ENCODE peak calls at places on chromosomes 2 and 18, in four cellular contexts. Q, O, D and Z are unnamed samples.

GRCh38 chr2:69915050-69915945 is at the start of gene MXD1:
- DNase-seq in D (peak; percentile 31), Q (peak; percentile 38), O (peak; percentile 41), Z (no peak)

GRCh38 chr18:11728247-11728646 is 39.2 kb downstream of the GNAL start:
- DNase-seq in D (peak; percentile 9), O (no peak), Q (no peak), Z (peak; percentile 52)

GRCh38 chr2:36373149-36373880 is 17.7 kb downstream of the CRIM1 start:
- DNase-seq in D (no peak), Q (no peak), O (no peak), Z (no peak)

GRCh38 chr2:97774425-97774824 is 61.0 kb downstream of the ZAP70 start:
- DNase-seq in Q (no peak), D (peak; percentile 7), O (peak; percentile 46), Z (peak; percentile 3)

GRCh38 chr18:50849448-50849847 is 29.5 kb upstream of the ME2 start:
- DNase-seq in Q (no peak), D (no peak), O (no peak), Z (no peak)

GRCh38 chr2:152162141-152162540 is 13.4 kb downstream of the STAM2 start:
- DNase-seq in O (no peak), D (no peak), Q (no peak), Z (no peak)

GRCh38 chr2:240912878-240913809 is 7.0 kb downstream of the CROCC2 start:
- DNase-seq in D (no peak), Q (no peak), O (no peak), Z (no peak)

GRCh38 chr2:42339191-42339912 is 21.7 kb downstream of the COX7A2L start:
- DNase-seq in O (peak; percentile 45), Q (no peak), D (peak; percentile 66), Z (no peak)

GRCh38 chr2:178199334-178199733 is 5.0 kb downstream of the OSBPL6 start:
- DNase-seq in Q (no peak), O (no peak), D (no peak), Z (no peak)

GRCh38 chr18:31064130-31064529 is 21.6 kb upstream of the DSC3 start:
- DNase-seq in D (no peak), Q (no peak), O (no peak), Z (no peak)

GRCh38 chr2:130799295-130799694 is 37.4 kb upstream of the ARHGEF4 start:
- DNase-seq in Q (no peak), O (no peak), D (no peak), Z (no peak)

GRCh38 chr2:67561411-67561965 is 164.4 kb downstream of the ETAA1 start:
- DNase-seq in O (no peak), Q (peak; percentile 66), D (no peak), Z (no peak)